ENCODE peak calls at places on chromosomes 11 and 22, in nine cellular contexts. O is tibial artery; K is brain microvascular endothelial cell; I is CD4-positive, alpha-beta memory T cell; A is fibroblast of lung; X is heart right ventricle; U is hepatocyte; P is cardiac muscle cell; H is PC-9. F is an unnamed sample. For H3K36me3, the result is how much of the 10 kb centered on the place peaks cover.

GRCh38 chr11:43515090-43515489 is 156.4 kb downstream of the TTC17 start:
- DNase-seq in O (no peak), K (no peak), I (no peak), A (no peak), X (no peak), U (no peak), P (peak), H (no peak), F (no peak)

GRCh38 chr11:64007160-64007628 is 21.0 kb downstream of the OTUB1 start:
- DNase-seq in O (no peak), K (no peak), I (no peak), A (peak), X (no peak), U (peak), P (peak), H (peak), F (no peak)

GRCh38 chr11:112143597-112143996 is 20.3 kb downstream of the IL18 start:
- DNase-seq in O (no peak), K (no peak), I (no peak), A (no peak), X (no peak), U (no peak), P (no peak), H (no peak), F (no peak)

GRCh38 chr22:19215360-19215759 is 36.8 kb upstream of the SLC25A1 start:
- DNase-seq in O (no peak), K (no peak), I (no peak), A (no peak), X (no peak), U (no peak), P (no peak), H (no peak), F (no peak)

GRCh38 chr11:11842426-11843008 is 745 bp downstream of the USP47 start:
- DNase-seq in O (peak), K (peak), I (peak), A (peak), X (peak), U (peak), P (peak), H (peak), F (peak)

GRCh38 chr11:107998761-107999160 is 9.9 kb upstream of the CUL5 start:
- DNase-seq in O (no peak), K (no peak), I (no peak), A (no peak), X (no peak), U (no peak), P (no peak), H (no peak), F (no peak)

GRCh38 chr11:45392621-45393183 is 106.6 kb upstream of the SYT13 start:
- DNase-seq in O (no peak), K (no peak), I (no peak), A (no peak), X (no peak), U (no peak), P (no peak), H (no peak), F (no peak)

GRCh38 chr11:10329935-10330334 is 25.1 kb downstream of the ADM start:
- DNase-seq in O (no peak), K (peak), I (no peak), A (peak), X (no peak), U (no peak), P (no peak), H (no peak), F (no peak)

GRCh38 chr22:39839917-39840510 is 53.5 kb downstream of the ENTHD1 start:
- DNase-seq in O (no peak), K (no peak), I (peak), A (no peak), X (no peak), U (no peak), P (no peak), H (no peak), F (no peak)

GRCh38 chr11:45141171-45141570 is 5.3 kb upstream of the PRDM11 start:
- DNase-seq in O (no peak), K (no peak), I (no peak), A (no peak), X (no peak), U (no peak), P (no peak), H (no peak), F (no peak)

GRCh38 chr11:76542436-76542835 is 97.6 kb downstream of the EMSY start:
- DNase-seq in O (no peak), K (no peak), I (no peak), A (no peak), X (no peak), U (no peak), P (no peak), H (no peak), F (no peak)

GRCh38 chr22:24181088-24181995 is at the start of gene SUSD2:
- DNase-seq in O (no peak), K (no peak), I (no peak), A (no peak), X (no peak), U (peak), P (peak), H (no peak), F (peak)

GRCh38 chr11:24516658-24517057 is 19.8 kb downstream of the LUZP2 start:
- DNase-seq in O (no peak), K (no peak), I (no peak), A (no peak), X (no peak), U (no peak), P (no peak), H (no peak), F (no peak)

GRCh38 chr22:45034156-45034555 is 24.4 kb upstream of the PHF21B start:
- DNase-seq in O (no peak), K (no peak), I (no peak), A (no peak), X (no peak), U (no peak), P (no peak), H (no peak), F (no peak)

GRCh38 chr11:96279421-96280290 is 63.3 kb downstream of the MAML2 start:
- DNase-seq in O (no peak), K (peak), I (no peak), A (peak), X (no peak), U (no peak), P (no peak), H (peak), F (no peak)

GRCh38 chr11:87143663-87144062 is 105.9 kb downstream of the TMEM135 start:
- DNase-seq in O (no peak), K (no peak), I (no peak), A (no peak), X (no peak), U (no peak), P (no peak), H (no peak), F (no peak)

GRCh38 chr22:19753090-19753842 is 7.3 kb upstream of the TBX1 start:
- DNase-seq in O (no peak), K (no peak), I (no peak), A (no peak), X (no peak), U (no peak), P (no peak), H (no peak), F (no peak)

GRCh38 chr11:61827573-61828378 is at the start of gene FADS2:
- DNase-seq in O (peak), K (peak), I (peak), A (peak), X (peak), U (peak), P (peak), H (peak), F (peak)

GRCh38 chr22:30127749-30128166 is 47.5 kb downstream of the HORMAD2 start:
- DNase-seq in O (no peak), K (peak), I (no peak), A (peak), X (no peak), U (no peak), P (no peak), H (no peak), F (no peak)

GRCh38 chr11:2264366-2265011 is 5.9 kb downstream of the ASCL2 start:
- DNase-seq in O (no peak), K (no peak), I (no peak), A (no peak), X (no peak), U (no peak), P (no peak), H (no peak), F (no peak)

GRCh38 chr22:19700790-19701419 is 13.4 kb upstream of the SEPTIN5 start:
- DNase-seq in O (no peak), K (no peak), I (no peak), A (no peak), X (no peak), U (no peak), P (no peak), H (no peak), F (no peak)

GRCh38 chr11:124167852-124168251 is 15.3 kb upstream of the OR10D3 start:
- DNase-seq in O (no peak), K (no peak), I (no peak), A (no peak), X (no peak), U (no peak), P (no peak), H (no peak), F (no peak)

GRCh38 chr11:101974255-101974654 is 57.9 kb upstream of the ANGPTL5 start:
- DNase-seq in O (no peak), K (no peak), I (no peak), A (peak), X (no peak), U (no peak), P (no peak), H (no peak), F (no peak)

GRCh38 chr11:125446279-125446678 is 49.8 kb downstream of the FEZ1 start:
- DNase-seq in O (no peak), K (no peak), I (no peak), A (no peak), X (no peak), U (peak), P (no peak), H (no peak), F (no peak)

GRCh38 chr11:125165664-125166346 is 1.3 kb downstream of the PKNOX2 start:
- DNase-seq in O (no peak), K (no peak), I (no peak), A (peak), X (no peak), U (peak), P (peak), H (no peak), F (no peak)

GRCh38 chr11:2530131-2530854 is 85.5 kb downstream of the KCNQ1 start:
- DNase-seq in O (peak), K (no peak), I (no peak), A (no peak), X (no peak), U (no peak), P (no peak), H (no peak), F (peak)

GRCh38 chr11:14317659-14318325 is 41.2 kb downstream of the RRAS2 start:
- DNase-seq in O (no peak), K (no peak), I (no peak), A (no peak), X (no peak), U (no peak), P (no peak), H (no peak), F (no peak)

GRCh38 chr11:76803811-76804600 is 20.9 kb downstream of the TSKU start:
- DNase-seq in O (peak), K (no peak), I (no peak), A (peak), X (no peak), U (no peak), P (no peak), H (no peak), F (no peak)

GRCh38 chr11:2724653-2725366 is 25.0 kb upstream of the KCNQ1OT1 start:
- DNase-seq in O (no peak), K (no peak), I (no peak), A (peak), X (no peak), U (peak), P (no peak), H (no peak), F (peak)

GRCh38 chr11:119831011-119831410 is 102.0 kb upstream of the NECTIN1 start:
- DNase-seq in O (no peak), K (no peak), I (no peak), A (no peak), X (no peak), U (no peak), P (no peak), H (no peak), F (no peak)

GRCh38 chr11:115008774-115009173 is 330.4 kb downstream of the NXPE2 start:
- DNase-seq in O (no peak), K (no peak), I (no peak), A (no peak), X (no peak), U (no peak), P (no peak), H (no peak), F (no peak)

GRCh38 chr22:17984114-17984513 is 40.2 kb downstream of the MICAL3 start:
- DNase-seq in O (no peak), K (no peak), I (no peak), A (no peak), X (no peak), U (no peak), P (no peak), H (no peak), F (no peak)

GRCh38 chr11:44854146-44854545 is 96.5 kb downstream of the TP53I11 start:
- DNase-seq in O (no peak), K (no peak), I (no peak), A (no peak), X (no peak), U (no peak), P (no peak), H (no peak), F (no peak)

GRCh38 chr22:25709758-25710157 is 32.2 kb upstream of the MYO18B start:
- DNase-seq in O (no peak), K (no peak), I (no peak), A (no peak), X (no peak), U (no peak), P (no peak), H (no peak), F (no peak)

GRCh38 chr11:10908215-10908990 is 50.5 kb upstream of the ZBED5 start:
- DNase-seq in O (no peak), K (peak), I (no peak), A (peak), X (no peak), U (peak), P (no peak), H (peak), F (no peak)

GRCh38 chr22:19125011-19125410 is 2.8 kb upstream of the DGCR2 start:
- DNase-seq in O (no peak), K (no peak), I (no peak), A (no peak), X (no peak), U (no peak), P (no peak), H (no peak), F (no peak)

GRCh38 chr22:23424031-23424430 is 156.1 kb downstream of the IGLL1 start:
- DNase-seq in O (no peak), K (no peak), I (no peak), A (no peak), X (no peak), U (no peak), P (no peak), H (no peak), F (no peak)

GRCh38 chr11:78564037-78564888 is 10.4 kb downstream of the NARS2 start:
- DNase-seq in O (no peak), K (peak), I (peak), A (peak), X (peak), U (peak), P (peak), H (peak), F (no peak)

GRCh38 chr11:47162426-47162825 is 14.3 kb downstream of the ARFGAP2 start:
- DNase-seq in O (no peak), K (no peak), I (no peak), A (no peak), X (no peak), U (no peak), P (no peak), H (no peak), F (no peak)
- H3K36me3 ChIP-seq in O (under half), K (half or more), I (under half), A (under half), X (under half), U (under half), P (under half), H (under half), F (under half)

GRCh38 chr11:68913188-68913587 is 9.5 kb downstream of the IGHMBP2 start:
- DNase-seq in O (no peak), K (no peak), I (no peak), A (no peak), X (no peak), U (no peak), P (no peak), H (no peak), F (no peak)

GRCh38 chr11:68911731-68912130 is 8.0 kb downstream of the IGHMBP2 start:
- DNase-seq in O (no peak), K (no peak), I (no peak), A (no peak), X (no peak), U (no peak), P (no peak), H (no peak), F (no peak)

GRCh38 chr11:68914761-68915160 is 11.1 kb downstream of the IGHMBP2 start:
- DNase-seq in O (no peak), K (no peak), I (no peak), A (no peak), X (no peak), U (no peak), P (no peak), H (no peak), F (no peak)

GRCh38 chr11:68908273-68908672 is 4.6 kb downstream of the IGHMBP2 start:
- DNase-seq in O (no peak), K (no peak), I (no peak), A (no peak), X (no peak), U (no peak), P (no peak), H (no peak), F (no peak)

GRCh38 chr11:68912254-68912653 is 8.6 kb downstream of the IGHMBP2 start:
- DNase-seq in O (no peak), K (peak), I (no peak), A (peak), X (no peak), U (no peak), P (no peak), H (no peak), F (no peak)
- H3K36me3 ChIP-seq in O (half or more), K (under half), I (half or more), A (under half), X (half or more), U (under half), P (under half), H (under half), F (half or more)

DNA sequence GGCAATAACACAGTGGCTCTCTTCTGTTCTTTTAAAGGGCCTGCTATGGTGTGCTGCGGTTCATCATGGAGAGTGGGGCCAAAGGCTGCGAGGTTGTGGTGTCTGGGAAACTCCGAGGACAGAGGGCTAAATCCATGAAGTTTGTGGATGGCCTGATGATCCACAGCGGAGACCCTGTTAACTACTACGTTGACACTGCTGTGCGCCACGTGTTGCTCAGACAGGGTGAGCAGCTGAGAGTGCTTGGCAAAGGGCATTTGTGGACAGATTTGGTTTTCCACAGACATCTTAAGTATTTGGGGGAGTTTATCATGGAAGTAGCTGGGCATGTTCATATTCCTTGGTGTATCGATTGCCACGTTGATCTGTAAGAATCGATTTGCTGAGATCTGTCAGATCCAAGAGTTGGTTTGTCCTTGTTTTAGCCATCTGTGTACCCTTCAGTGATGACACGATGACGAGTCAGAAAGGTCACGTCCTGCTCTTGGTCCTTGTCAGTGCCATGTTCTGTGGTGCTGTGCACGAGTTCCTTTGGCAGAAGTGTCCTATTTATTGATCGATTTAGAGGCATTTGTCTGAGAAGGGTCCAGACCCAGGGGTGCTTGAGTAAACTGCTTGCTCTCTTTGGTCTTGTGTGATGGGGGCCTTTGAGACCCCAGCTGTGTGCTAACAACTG is 4.8 kb downstream of the RPS3 start:
- DNase-seq in O (no peak), K (no peak), I (no peak), A (no peak), X (no peak), U (no peak), P (no peak), H (no peak), F (no peak)
- H3K36me3 ChIP-seq in O (half or more), K (half or more), I (half or more), A (under half), X (half or more), U (under half), P (half or more), H (half or more), F (half or more)

DNA sequence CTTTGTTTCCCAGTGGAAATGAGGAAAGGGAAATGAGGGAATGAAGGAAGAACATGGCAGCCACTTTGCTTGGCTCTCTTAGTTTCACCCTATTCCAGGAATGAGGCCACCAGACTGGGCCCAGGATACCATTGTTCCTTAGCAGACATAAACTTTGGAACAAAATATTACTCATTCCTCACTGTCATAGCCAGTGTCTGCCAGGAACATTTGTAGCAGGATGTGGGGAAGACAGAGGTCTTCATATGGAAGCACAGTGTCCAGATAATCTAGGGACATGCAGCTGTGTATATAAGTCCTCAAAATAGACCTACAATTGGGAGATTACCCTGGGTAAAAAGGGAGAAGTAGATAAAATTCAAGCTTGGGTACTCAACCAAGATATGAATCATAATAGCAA is 15.2 kb upstream of the FUT4 start:
- DNase-seq in O (no peak), K (peak), I (no peak), A (peak), X (no peak), U (no peak), P (no peak), H (no peak), F (no peak)
- H3K36me3 ChIP-seq in O (under half), K (under half), I (under half), A (under half), X (under half), U (under half), P (under half), H (under half), F (under half)

DNA sequence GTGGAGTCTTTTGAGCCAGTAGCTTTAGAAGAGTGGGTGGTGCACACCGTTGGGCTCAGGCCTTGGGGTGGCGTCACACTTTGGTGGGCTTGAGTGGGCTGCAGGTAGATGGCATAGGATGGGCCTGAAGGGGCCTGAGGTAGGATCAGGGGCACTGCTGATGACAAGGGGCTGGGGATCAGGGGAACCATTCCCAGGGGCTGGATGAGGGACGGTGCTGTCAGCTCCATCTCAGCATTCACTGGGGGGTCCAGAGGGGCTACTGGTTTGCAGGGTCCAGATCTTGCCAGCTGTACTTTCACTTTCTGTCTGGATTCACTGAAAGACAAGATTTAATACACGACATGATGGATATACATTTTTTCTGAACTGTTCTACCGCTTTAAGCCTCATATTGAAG is 11.1 kb downstream of the E2F8 start:
- DNase-seq in O (no peak), K (no peak), I (no peak), A (no peak), X (no peak), U (no peak), P (no peak), H (no peak), F (no peak)
- H3K36me3 ChIP-seq in O (under half), K (under half), I (under half), A (under half), X (under half), U (under half), P (under half), H (under half), F (under half)

GRCh38 chr11:29634248-29634647 is 382.6 kb downstream of the KCNA4 start:
- DNase-seq in O (no peak), K (no peak), I (no peak), A (no peak), X (no peak), U (no peak), P (no peak), H (no peak), F (no peak)
- H3K36me3 ChIP-seq in O (under half), K (under half), I (under half), A (under half), X (under half), U (under half), P (under half), H (under half), F (under half)

DNA sequence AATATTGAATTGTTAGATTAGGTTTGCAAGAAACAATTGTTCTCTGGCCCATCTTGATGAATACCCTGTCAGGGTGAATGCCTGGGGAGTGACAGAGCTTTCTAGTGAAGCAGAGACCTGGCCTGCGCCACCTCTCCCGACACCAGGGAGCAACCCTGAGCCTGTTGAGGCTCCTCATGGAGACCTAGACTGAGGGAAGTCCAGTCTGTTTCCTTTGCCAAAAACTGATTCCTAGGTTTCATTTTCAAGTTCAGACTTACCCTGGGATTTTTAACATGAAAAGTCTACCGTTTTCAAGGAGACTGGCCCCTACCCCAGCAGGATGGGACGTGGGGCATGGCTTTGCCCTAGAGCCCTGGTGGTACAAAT is 173.7 kb upstream of the SORL1-AS1 start:
- DNase-seq in O (no peak), K (no peak), I (no peak), A (peak), X (no peak), U (no peak), P (no peak), H (no peak), F (no peak)
- H3K36me3 ChIP-seq in O (under half), K (under half), I (half or more), A (under half), X (under half), U (under half), P (under half), H (under half), F (under half)